ENCODE peak calls at places on chromosomes 13 and 19, in four cellular contexts. One of them, this sample, is unnamed.

GRCh38 chr13:31045621-31046081 is 113.2 kb downstream of the TEX26 start:
- DNase-seq in AG09309: peak; percentile 76
- DNase-seq in retinal pigment epithelial cell: peak; percentile 88
- DNase-seq in lower leg skin: peak; percentile 90
- DNase-seq in this sample: peak; percentile 70

GRCh38 chr13:66224644-66225043 is 1005.5 kb downstream of the PCDH9 start:
- DNase-seq in AG09309: no peak
- DNase-seq in retinal pigment epithelial cell: no peak
- DNase-seq in lower leg skin: no peak
- DNase-seq in this sample: no peak

GRCh38 chr19:21117041-21117907 is 24.6 kb upstream of the ZNF431 start:
- DNase-seq in AG09309: no peak
- DNase-seq in retinal pigment epithelial cell: no peak
- DNase-seq in lower leg skin: no peak
- DNase-seq in this sample: no peak

GRCh38 chr13:73781384-73781783 is 352.8 kb downstream of the KLF12 start:
- DNase-seq in AG09309: no peak
- DNase-seq in retinal pigment epithelial cell: no peak
- DNase-seq in lower leg skin: no peak
- DNase-seq in this sample: no peak

GRCh38 chr13:41751277-41751676 is 209.6 kb downstream of the VWA8 start:
- DNase-seq in AG09309: peak; percentile 31
- DNase-seq in retinal pigment epithelial cell: no peak
- DNase-seq in lower leg skin: no peak
- DNase-seq in this sample: no peak

GRCh38 chr13:51325837-51326236 is 13.7 kb upstream of the SERPINE3 start:
- DNase-seq in AG09309: no peak
- DNase-seq in retinal pigment epithelial cell: no peak
- DNase-seq in lower leg skin: no peak
- DNase-seq in this sample: no peak

GRCh38 chr19:48878219-48879024 is 6.2 kb downstream of the PPP1R15A start:
- DNase-seq in AG09309: no peak
- DNase-seq in retinal pigment epithelial cell: peak; percentile 58
- DNase-seq in lower leg skin: no peak
- DNase-seq in this sample: no peak

GRCh38 chr19:34328982-34329381 is 36.0 kb upstream of the GPI start:
- DNase-seq in AG09309: no peak
- DNase-seq in retinal pigment epithelial cell: no peak
- DNase-seq in lower leg skin: no peak
- DNase-seq in this sample: no peak

GRCh38 chr19:40603719-40604646 is 2.8 kb downstream of the LTBP4 start:
- DNase-seq in AG09309: peak; percentile 54
- DNase-seq in retinal pigment epithelial cell: peak; percentile 83
- DNase-seq in lower leg skin: peak; percentile 100
- DNase-seq in this sample: peak; percentile 99

GRCh38 chr13:79898996-79899395 is 418.0 kb downstream of the NDFIP2 start:
- DNase-seq in AG09309: no peak
- DNase-seq in retinal pigment epithelial cell: no peak
- DNase-seq in lower leg skin: no peak
- DNase-seq in this sample: no peak

GRCh38 chr13:113857531-113858195 is 6.2 kb downstream of the GAS6 start:
- DNase-seq in AG09309: no peak
- DNase-seq in retinal pigment epithelial cell: no peak
- DNase-seq in lower leg skin: peak; percentile 75
- DNase-seq in this sample: peak; percentile 49

GRCh38 chr19:30227661-30228112 is 144.5 kb upstream of the ZNF536 start:
- DNase-seq in AG09309: no peak
- DNase-seq in retinal pigment epithelial cell: no peak
- DNase-seq in lower leg skin: peak; percentile 92
- DNase-seq in this sample: no peak

GRCh38 chr19:4233282-4233853 is 4.0 kb downstream of the EBI3 start:
- DNase-seq in AG09309: no peak
- DNase-seq in retinal pigment epithelial cell: no peak
- DNase-seq in lower leg skin: no peak
- DNase-seq in this sample: no peak

GRCh38 chr13:31192306-31192705 is 7.5 kb upstream of the B3GLCT start:
- DNase-seq in AG09309: no peak
- DNase-seq in retinal pigment epithelial cell: no peak
- DNase-seq in lower leg skin: peak; percentile 46
- DNase-seq in this sample: no peak

GRCh38 chr13:111330211-111330610 is 9.8 kb downstream of the TEX29 start:
- DNase-seq in AG09309: no peak
- DNase-seq in retinal pigment epithelial cell: no peak
- DNase-seq in lower leg skin: no peak
- DNase-seq in this sample: no peak

GRCh38 chr13:51759240-51759639 is 44.7 kb downstream of the DHRS12 start:
- DNase-seq in AG09309: no peak
- DNase-seq in retinal pigment epithelial cell: no peak
- DNase-seq in lower leg skin: no peak
- DNase-seq in this sample: no peak

GRCh38 chr19:3936506-3937442 is 3.9 kb downstream of the NMRK2 start:
- DNase-seq in AG09309: no peak
- DNase-seq in retinal pigment epithelial cell: no peak
- DNase-seq in lower leg skin: no peak
- DNase-seq in this sample: no peak

GRCh38 chr13:50645092-50645491 is 198.4 kb downstream of the DLEU7 start:
- DNase-seq in AG09309: no peak
- DNase-seq in retinal pigment epithelial cell: no peak
- DNase-seq in lower leg skin: no peak
- DNase-seq in this sample: no peak

GRCh38 chr19:4505570-4506448 is 12.5 kb downstream of the PLIN4 start:
- DNase-seq in AG09309: no peak
- DNase-seq in retinal pigment epithelial cell: no peak
- DNase-seq in lower leg skin: no peak
- DNase-seq in this sample: no peak

GRCh38 chr13:44171151-44171550 is 202.5 kb upstream of the SERP2 start:
- DNase-seq in AG09309: no peak
- DNase-seq in retinal pigment epithelial cell: no peak
- DNase-seq in lower leg skin: no peak
- DNase-seq in this sample: no peak

GRCh38 chr13:99382428-99383133 is 75.4 kb upstream of the GPR183 start:
- DNase-seq in AG09309: no peak
- DNase-seq in retinal pigment epithelial cell: no peak
- DNase-seq in lower leg skin: no peak
- DNase-seq in this sample: no peak

GRCh38 chr19:5059191-5059579 is 90.3 kb downstream of the KDM4B start:
- DNase-seq in AG09309: no peak
- DNase-seq in retinal pigment epithelial cell: no peak
- DNase-seq in lower leg skin: no peak
- DNase-seq in this sample: no peak

GRCh38 chr13:18952225-18953016 is 229.2 kb downstream of the TUBA3C start:
- DNase-seq in AG09309: no peak
- DNase-seq in retinal pigment epithelial cell: no peak
- DNase-seq in lower leg skin: peak; percentile 82
- DNase-seq in this sample: no peak

GRCh38 chr13:45333251-45333972 is 7.6 kb downstream of the TPT1 start:
- DNase-seq in AG09309: no peak
- DNase-seq in retinal pigment epithelial cell: no peak
- DNase-seq in lower leg skin: no peak
- DNase-seq in this sample: no peak

GRCh38 chr13:40193290-40194203 is 472.9 kb downstream of the FOXO1 start:
- DNase-seq in AG09309: no peak
- DNase-seq in retinal pigment epithelial cell: peak; percentile 28
- DNase-seq in lower leg skin: peak; percentile 87
- DNase-seq in this sample: no peak

GRCh38 chr19:14478113-14478545 is 3.0 kb upstream of the PTGER1 start:
- DNase-seq in AG09309: no peak
- DNase-seq in retinal pigment epithelial cell: no peak
- DNase-seq in lower leg skin: no peak
- DNase-seq in this sample: no peak

GRCh38 chr13:50678464-50679162 is 164.9 kb downstream of the DLEU7 start:
- DNase-seq in AG09309: peak; percentile 87
- DNase-seq in retinal pigment epithelial cell: peak; percentile 96
- DNase-seq in lower leg skin: no peak
- DNase-seq in this sample: no peak

GRCh38 chr13:105616313-105617075 is 919.0 kb downstream of the EFNB2 start:
- DNase-seq in AG09309: no peak
- DNase-seq in retinal pigment epithelial cell: no peak
- DNase-seq in lower leg skin: no peak
- DNase-seq in this sample: no peak

GRCh38 chr19:58372311-58373133 is 8.3 kb downstream of the ZNF837 start:
- DNase-seq in AG09309: no peak
- DNase-seq in retinal pigment epithelial cell: no peak
- DNase-seq in lower leg skin: no peak
- DNase-seq in this sample: no peak

GRCh38 chr19:56083668-56084067 is 37.4 kb downstream of the ZNF787 start:
- DNase-seq in AG09309: no peak
- DNase-seq in retinal pigment epithelial cell: no peak
- DNase-seq in lower leg skin: no peak
- DNase-seq in this sample: no peak

GRCh38 chr19:18349524-18350128 is 9.2 kb downstream of the PGPEP1 start:
- DNase-seq in AG09309: peak; percentile 18
- DNase-seq in retinal pigment epithelial cell: no peak
- DNase-seq in lower leg skin: peak; percentile 92
- DNase-seq in this sample: no peak

GRCh38 chr13:98273824-98274786 is 97.0 kb upstream of the RNF113B start:
- DNase-seq in AG09309: no peak
- DNase-seq in retinal pigment epithelial cell: no peak
- DNase-seq in lower leg skin: no peak
- DNase-seq in this sample: no peak

GRCh38 chr19:56126983-56127780 is 6.1 kb upstream of the ZNF787 start:
- DNase-seq in AG09309: no peak
- DNase-seq in retinal pigment epithelial cell: no peak
- DNase-seq in lower leg skin: no peak
- DNase-seq in this sample: no peak

DNA sequence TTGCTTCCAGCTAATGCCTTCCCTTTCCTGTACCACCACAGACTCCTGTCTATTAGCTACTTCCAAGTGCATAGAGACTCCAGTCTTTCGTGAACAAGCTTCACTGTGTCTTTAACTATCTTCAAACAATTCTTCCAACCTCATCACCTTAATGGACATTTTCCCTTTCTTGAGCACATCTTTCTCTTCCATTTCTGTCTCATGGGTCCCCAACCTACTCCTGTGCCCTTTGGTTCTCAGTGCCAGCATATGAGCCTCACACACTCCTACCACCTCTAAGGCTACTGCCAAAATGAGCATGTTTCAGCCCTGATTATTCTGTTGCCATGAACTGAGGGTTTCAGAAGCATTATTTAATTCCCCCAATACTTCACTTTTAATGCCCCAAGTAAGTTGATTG is 360.3 kb downstream of the GPC5 start:
- DNase-seq in AG09309: no peak
- DNase-seq in retinal pigment epithelial cell: no peak
- DNase-seq in lower leg skin: no peak
- DNase-seq in this sample: no peak
- H3K4me3 ChIP-seq in AG09309: no peak overlapping the region
- H3K4me3 ChIP-seq in retinal pigment epithelial cell: no peak overlapping the region
- H3K4me3 ChIP-seq in lower leg skin: no peak overlapping the region
- H3K4me3 ChIP-seq in this sample: no peak overlapping the region

GRCh38 chr19:38671654-38672053 is 24.2 kb downstream of the ACTN4 start:
- DNase-seq in AG09309: no peak
- DNase-seq in retinal pigment epithelial cell: no peak
- DNase-seq in lower leg skin: no peak
- DNase-seq in this sample: no peak
- TF ChIP-seq CTCF in AG09309: no peak
- TF ChIP-seq CTCF in retinal pigment epithelial cell: no peak
- TF ChIP-seq CTCF in lower leg skin: no peak
- TF ChIP-seq CTCF in this sample: no peak

GRCh38 chr13:103812558-103812957 is 746.3 kb upstream of the SLC10A2 start:
- DNase-seq in AG09309: no peak
- DNase-seq in retinal pigment epithelial cell: no peak
- DNase-seq in lower leg skin: no peak
- DNase-seq in this sample: no peak
- H3K4me3 ChIP-seq in AG09309: no peak overlapping the region
- H3K4me3 ChIP-seq in retinal pigment epithelial cell: no peak overlapping the region
- H3K4me3 ChIP-seq in lower leg skin: no peak overlapping the region
- H3K4me3 ChIP-seq in this sample: no peak overlapping the region

GRCh38 chr13:94431569-94431968 is 47.9 kb downstream of the DCT start:
- DNase-seq in AG09309: no peak
- DNase-seq in retinal pigment epithelial cell: no peak
- DNase-seq in lower leg skin: no peak
- DNase-seq in this sample: no peak
- TF ChIP-seq CTCF in AG09309: no peak
- TF ChIP-seq CTCF in retinal pigment epithelial cell: no peak
- TF ChIP-seq CTCF in lower leg skin: no peak
- TF ChIP-seq CTCF in this sample: no peak

GRCh38 chr19:17328517-17329060 is 6.1 kb downstream of the ANO8 start:
- DNase-seq in AG09309: no peak
- DNase-seq in retinal pigment epithelial cell: no peak
- DNase-seq in lower leg skin: no peak
- DNase-seq in this sample: no peak

GRCh38 chr19:17326595-17326966 is 8.1 kb downstream of the ANO8 start:
- DNase-seq in AG09309: no peak
- DNase-seq in retinal pigment epithelial cell: no peak
- DNase-seq in lower leg skin: no peak
- DNase-seq in this sample: no peak

GRCh38 chr19:17327654-17328516 is 6.8 kb downstream of the ANO8 start:
- DNase-seq in AG09309: no peak
- DNase-seq in retinal pigment epithelial cell: no peak
- DNase-seq in lower leg skin: no peak
- DNase-seq in this sample: no peak

GRCh38 chr19:17325881-17326594 is 8.6 kb downstream of the ANO8 start:
- DNase-seq in AG09309: no peak
- DNase-seq in retinal pigment epithelial cell: no peak
- DNase-seq in lower leg skin: peak; percentile 93
- DNase-seq in this sample: no peak

GRCh38 chr19:17327068-17327653 is 7.5 kb downstream of the ANO8 start:
- DNase-seq in AG09309: no peak
- DNase-seq in retinal pigment epithelial cell: no peak
- DNase-seq in lower leg skin: no peak
- DNase-seq in this sample: no peak
- H3K4me3 ChIP-seq in AG09309: no peak overlapping the region
- H3K4me3 ChIP-seq in retinal pigment epithelial cell: no peak overlapping the region
- H3K4me3 ChIP-seq in lower leg skin: no peak overlapping the region
- H3K4me3 ChIP-seq in this sample: peak overlapping the region; percentile 55

GRCh38 chr13:47594833-47595232 is 406.2 kb downstream of the SUCLA2 start:
- DNase-seq in AG09309: no peak
- DNase-seq in retinal pigment epithelial cell: no peak
- DNase-seq in lower leg skin: no peak
- DNase-seq in this sample: no peak

GRCh38 chr13:47603365-47603764 is 397.7 kb downstream of the SUCLA2 start:
- DNase-seq in AG09309: no peak
- DNase-seq in retinal pigment epithelial cell: no peak
- DNase-seq in lower leg skin: no peak
- DNase-seq in this sample: no peak

DNA sequence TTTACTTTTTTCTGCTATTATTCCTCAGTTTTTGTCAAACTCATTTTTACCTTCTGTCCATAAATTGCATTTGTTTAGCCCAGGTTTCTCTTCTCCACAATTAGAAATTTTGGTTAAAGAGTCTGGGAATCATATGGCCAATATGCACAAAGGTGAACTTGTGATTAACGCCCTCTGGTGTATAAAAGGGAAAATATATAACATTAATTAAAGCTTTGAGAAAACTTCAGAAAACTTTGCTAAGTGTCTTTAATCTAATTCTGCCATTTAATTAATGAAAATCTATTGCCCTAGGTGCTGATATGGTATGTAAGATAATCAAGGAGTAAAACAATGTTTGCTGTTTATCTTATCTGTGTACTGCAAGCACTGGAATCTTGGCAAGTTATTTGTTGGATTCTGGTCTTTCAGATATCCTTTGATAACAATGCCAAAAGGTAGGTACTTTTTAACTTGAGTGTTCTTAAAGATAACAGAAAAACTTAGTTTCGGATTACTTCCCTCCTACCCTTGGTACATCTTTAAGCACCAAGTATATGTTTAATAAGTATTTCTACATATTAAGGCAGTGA is 402.6 kb downstream of the SUCLA2 start:
- DNase-seq in AG09309: no peak
- DNase-seq in retinal pigment epithelial cell: no peak
- DNase-seq in lower leg skin: no peak
- DNase-seq in this sample: no peak
- TF ChIP-seq CTCF in AG09309: peak; percentile 30
- TF ChIP-seq CTCF in retinal pigment epithelial cell: peak; percentile 38
- TF ChIP-seq CTCF in lower leg skin: no peak
- TF ChIP-seq CTCF in this sample: no peak